ENCODE peak calls at places on chromosome 1, in four cellular contexts. One of them, this sample, is unnamed. For H3K27me3, the result is how much of the 10 kb centered on the place peaks cover.

GRCh38 chr1:62601412-62601971 is 4.2 kb downstream of the ANGPTL3 start:
- DNase-seq in CD4-positive, alpha-beta T cell: no peak
- DNase-seq in K562: no peak
- DNase-seq in thoracic aorta: no peak
- DNase-seq in this sample: no peak

GRCh38 chr1:24045766-24046165 is 65.6 kb upstream of the SRSF10 start:
- DNase-seq in thoracic aorta: no peak
- DNase-seq in K562: no peak
- DNase-seq in CD4-positive, alpha-beta T cell: no peak
- DNase-seq in this sample: no peak

GRCh38 chr1:44636711-44637589 is 37.3 kb downstream of the TMEM53 start:
- DNase-seq in CD4-positive, alpha-beta T cell: no peak
- DNase-seq in thoracic aorta: no peak
- DNase-seq in K562: no peak
- DNase-seq in this sample: no peak

GRCh38 chr1:163535807-163536206 is 214.1 kb downstream of the NUF2 start:
- DNase-seq in CD4-positive, alpha-beta T cell: no peak
- DNase-seq in K562: peak
- DNase-seq in thoracic aorta: no peak
- DNase-seq in this sample: no peak

GRCh38 chr1:180962178-180962577 is 49.5 kb downstream of the KIAA1614 start:
- DNase-seq in CD4-positive, alpha-beta T cell: no peak
- DNase-seq in K562: no peak
- DNase-seq in thoracic aorta: no peak
- DNase-seq in this sample: no peak

GRCh38 chr1:243964915-243965314 is 86.2 kb upstream of the ZBTB18 start:
- DNase-seq in thoracic aorta: no peak
- DNase-seq in K562: no peak
- DNase-seq in CD4-positive, alpha-beta T cell: no peak
- DNase-seq in this sample: no peak

GRCh38 chr1:244371294-244372141 is 80.2 kb downstream of the ADSS2 start:
- DNase-seq in thoracic aorta: no peak
- DNase-seq in K562: no peak
- DNase-seq in CD4-positive, alpha-beta T cell: no peak
- DNase-seq in this sample: no peak

GRCh38 chr1:185008746-185009360 is 34.5 kb upstream of the NIBAN1 start:
- DNase-seq in K562: no peak
- DNase-seq in thoracic aorta: no peak
- DNase-seq in CD4-positive, alpha-beta T cell: no peak
- DNase-seq in this sample: no peak

GRCh38 chr1:159920202-159920601 is 5.1 kb downstream of the TAGLN2 start:
- DNase-seq in thoracic aorta: no peak
- DNase-seq in K562: no peak
- DNase-seq in CD4-positive, alpha-beta T cell: no peak
- DNase-seq in this sample: no peak

GRCh38 chr1:202164271-202165037 is 4.1 kb upstream of the PTPN7 start:
- DNase-seq in thoracic aorta: no peak
- DNase-seq in CD4-positive, alpha-beta T cell: peak
- DNase-seq in K562: peak
- DNase-seq in this sample: no peak

GRCh38 chr1:43853161-43853921 is 80.3 kb upstream of the ARTN start:
- DNase-seq in thoracic aorta: no peak
- DNase-seq in CD4-positive, alpha-beta T cell: no peak
- DNase-seq in K562: peak
- DNase-seq in this sample: peak

GRCh38 chr1:46244656-46245371 is 2.7 kb upstream of the RAD54L start:
- DNase-seq in CD4-positive, alpha-beta T cell: no peak
- DNase-seq in thoracic aorta: no peak
- DNase-seq in K562: peak
- DNase-seq in this sample: peak

GRCh38 chr1:29590583-29591555 is 354.5 kb downstream of the PTPRU start:
- DNase-seq in K562: no peak
- DNase-seq in CD4-positive, alpha-beta T cell: no peak
- DNase-seq in thoracic aorta: no peak
- DNase-seq in this sample: peak

GRCh38 chr1:160548960-160549664 is 26.1 kb upstream of the SLAMF6 start:
- DNase-seq in CD4-positive, alpha-beta T cell: no peak
- DNase-seq in thoracic aorta: no peak
- DNase-seq in K562: peak
- DNase-seq in this sample: no peak

GRCh38 chr1:240515505-240515904 is 96.5 kb downstream of the GREM2 start:
- DNase-seq in K562: no peak
- DNase-seq in thoracic aorta: no peak
- DNase-seq in CD4-positive, alpha-beta T cell: no peak
- DNase-seq in this sample: no peak

GRCh38 chr1:53220171-53220961 is at the start of gene CZIB:
- DNase-seq in K562: peak
- DNase-seq in thoracic aorta: peak
- DNase-seq in CD4-positive, alpha-beta T cell: peak
- DNase-seq in this sample: peak

GRCh38 chr1:214808845-214809460 is 206.0 kb downstream of the CENPF start:
- DNase-seq in CD4-positive, alpha-beta T cell: no peak
- DNase-seq in thoracic aorta: no peak
- DNase-seq in K562: peak
- DNase-seq in this sample: peak

GRCh38 chr1:198287916-198288315 is 131.1 kb downstream of the NEK7 start:
- DNase-seq in CD4-positive, alpha-beta T cell: no peak
- DNase-seq in K562: no peak
- DNase-seq in thoracic aorta: no peak
- DNase-seq in this sample: no peak

GRCh38 chr1:101285922-101286568 is 49.2 kb downstream of the S1PR1 start:
- DNase-seq in K562: no peak
- DNase-seq in thoracic aorta: no peak
- DNase-seq in CD4-positive, alpha-beta T cell: no peak
- DNase-seq in this sample: no peak
- H3K27ac ChIP-seq in K562: no peak
- H3K27ac ChIP-seq in thoracic aorta: no peak
- H3K27ac ChIP-seq in CD4-positive, alpha-beta T cell: no peak
- H3K27ac ChIP-seq in this sample: no peak

GRCh38 chr1:205014772-205015171 is 28.2 kb upstream of the CNTN2 start:
- DNase-seq in thoracic aorta: no peak
- DNase-seq in CD4-positive, alpha-beta T cell: no peak
- DNase-seq in K562: no peak
- DNase-seq in this sample: no peak
- H3K27me3 ChIP-seq in thoracic aorta: under half
- H3K27me3 ChIP-seq in CD4-positive, alpha-beta T cell: under half
- H3K27me3 ChIP-seq in K562: half or more
- H3K27me3 ChIP-seq in this sample: under half

GRCh38 chr1:3883194-3883920 is 16.7 kb downstream of the C1orf174 start:
- DNase-seq in K562: no peak
- DNase-seq in CD4-positive, alpha-beta T cell: no peak
- DNase-seq in thoracic aorta: no peak
- DNase-seq in this sample: no peak
- TF ChIP-seq CTCF in K562: no peak
- TF ChIP-seq CTCF in CD4-positive, alpha-beta T cell: no peak
- TF ChIP-seq CTCF in thoracic aorta: no peak
- TF ChIP-seq CTCF in this sample: no peak

DNA sequence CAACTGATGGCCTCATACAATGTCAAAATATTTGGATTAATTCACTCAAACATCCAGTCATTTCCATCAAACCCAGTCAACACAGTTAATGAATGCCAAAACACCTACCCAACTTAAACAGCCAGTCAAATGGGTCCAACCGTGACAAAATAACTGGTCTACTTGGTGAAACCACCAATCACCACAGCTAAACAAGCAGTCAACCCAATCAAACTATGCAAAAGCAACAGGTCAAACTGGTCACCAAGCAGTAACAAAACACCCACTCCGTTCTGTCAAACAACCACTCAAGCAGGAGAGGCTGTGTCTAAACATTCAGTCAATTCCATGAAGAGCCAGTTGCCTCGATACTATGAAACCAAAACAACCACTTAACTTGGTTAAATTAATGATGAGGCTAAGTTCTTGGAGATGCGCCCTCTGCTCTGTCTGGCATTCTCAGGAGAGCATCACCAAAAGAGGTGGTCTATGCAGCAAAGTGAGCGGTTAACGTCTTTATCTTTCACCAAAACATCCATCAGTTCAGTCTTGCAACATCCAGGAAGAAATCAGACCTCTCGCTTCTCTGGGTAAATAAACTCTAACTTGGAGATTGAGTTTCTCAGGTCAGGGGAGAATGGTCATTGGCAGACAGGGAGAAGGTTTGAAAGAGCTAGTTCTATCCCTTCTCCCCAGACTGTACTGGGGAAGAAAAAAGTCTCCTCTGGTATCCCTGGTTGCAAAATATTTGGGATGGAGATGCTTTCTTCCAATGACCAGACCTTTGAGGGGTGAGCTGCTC is 119.4 kb downstream of the FOXD2 start:
- DNase-seq in CD4-positive, alpha-beta T cell: no peak
- DNase-seq in thoracic aorta: no peak
- DNase-seq in K562: no peak
- DNase-seq in this sample: no peak
- H3K27ac ChIP-seq in CD4-positive, alpha-beta T cell: no peak
- H3K27ac ChIP-seq in thoracic aorta: no peak
- H3K27ac ChIP-seq in K562: no peak
- H3K27ac ChIP-seq in this sample: no peak